ENCODE peak calls at places on chromosome 14, in nine cellular contexts. Z is lower lobe of right lung; H is RWPE1; E is Panc1; A is SJCRH30; Y is A549; K is CD4-positive, alpha-beta T cell; T is naive thymus-derived CD4-positive, alpha-beta T cell; V is ovary. X is an unnamed sample.

GRCh38 chr14:99194736-99195135 is 77.3 kb downstream of the BCL11B start:
- DNase-seq in Z (no peak), H (no peak), E (no peak), A (no peak), Y (no peak), K (no peak), T (no peak), V (no peak), X (no peak)

GRCh38 chr14:98167702-98168101 is 1104.3 kb downstream of the BCL11B start:
- DNase-seq in Z (no peak), H (no peak), E (no peak), A (no peak), Y (no peak), K (no peak), T (no peak), V (no peak), X (no peak)

GRCh38 chr14:23052182-23052623 is 5.1 kb downstream of the CDH24 start:
- DNase-seq in Z (no peak), H (no peak), E (no peak), A (no peak), Y (no peak), K (no peak), T (no peak), V (no peak), X (no peak)

GRCh38 chr14:81509838-81510452 is 23.7 kb downstream of the SEL1L start:
- DNase-seq in Z (no peak), H (no peak), E (no peak), A (peak), Y (no peak), K (no peak), T (no peak), V (no peak), X (no peak)

GRCh38 chr14:51581017-51581881 is 70.5 kb upstream of the FRMD6 start:
- DNase-seq in Z (no peak), H (no peak), E (no peak), A (no peak), Y (no peak), K (no peak), T (no peak), V (no peak), X (peak)

GRCh38 chr14:104109121-104109541 is 23.6 kb downstream of the ASPG start:
- DNase-seq in Z (no peak), H (no peak), E (no peak), A (no peak), Y (no peak), K (no peak), T (no peak), V (no peak), X (no peak)

GRCh38 chr14:89212386-89213235 is 204.4 kb downstream of the FOXN3 start:
- DNase-seq in Z (no peak), H (no peak), E (no peak), A (no peak), Y (no peak), K (no peak), T (no peak), V (no peak), X (no peak)

GRCh38 chr14:95023886-95024285 is 133.4 kb downstream of the DICER1 start:
- DNase-seq in Z (no peak), H (no peak), E (no peak), A (peak), Y (no peak), K (no peak), T (no peak), V (no peak), X (no peak)

GRCh38 chr14:67547224-67547780 is 14.2 kb downstream of the PLEKHH1 start:
- DNase-seq in Z (no peak), H (no peak), E (no peak), A (no peak), Y (no peak), K (no peak), T (no peak), V (no peak), X (no peak)

GRCh38 chr14:63292805-63293204 is 25.9 kb downstream of the GPHB5 start:
- DNase-seq in Z (no peak), H (no peak), E (no peak), A (no peak), Y (no peak), K (no peak), T (no peak), V (no peak), X (no peak)

GRCh38 chr14:63297387-63297786 is 21.3 kb downstream of the GPHB5 start:
- DNase-seq in Z (no peak), H (no peak), E (no peak), A (no peak), Y (no peak), K (no peak), T (no peak), V (no peak), X (no peak)

GRCh38 chr14:63290741-63291286 is 27.9 kb downstream of the GPHB5 start:
- DNase-seq in Z (no peak), H (no peak), E (no peak), A (no peak), Y (no peak), K (no peak), T (no peak), V (no peak), X (no peak)

GRCh38 chr14:63295991-63296630 is 22.6 kb downstream of the GPHB5 start:
- DNase-seq in Z (no peak), H (no peak), E (no peak), A (no peak), Y (no peak), K (no peak), T (no peak), V (no peak), X (no peak)

GRCh38 chr14:63295231-63295685 is 23.5 kb downstream of the GPHB5 start:
- DNase-seq in Z (no peak), H (no peak), E (no peak), A (no peak), Y (no peak), K (no peak), T (no peak), V (no peak), X (no peak)
- H3K27ac ChIP-seq in Z (peak), H (no peak), E (no peak), A (no peak), Y (no peak), K (no peak), T (no peak), V (no peak), X (no peak)

DNA sequence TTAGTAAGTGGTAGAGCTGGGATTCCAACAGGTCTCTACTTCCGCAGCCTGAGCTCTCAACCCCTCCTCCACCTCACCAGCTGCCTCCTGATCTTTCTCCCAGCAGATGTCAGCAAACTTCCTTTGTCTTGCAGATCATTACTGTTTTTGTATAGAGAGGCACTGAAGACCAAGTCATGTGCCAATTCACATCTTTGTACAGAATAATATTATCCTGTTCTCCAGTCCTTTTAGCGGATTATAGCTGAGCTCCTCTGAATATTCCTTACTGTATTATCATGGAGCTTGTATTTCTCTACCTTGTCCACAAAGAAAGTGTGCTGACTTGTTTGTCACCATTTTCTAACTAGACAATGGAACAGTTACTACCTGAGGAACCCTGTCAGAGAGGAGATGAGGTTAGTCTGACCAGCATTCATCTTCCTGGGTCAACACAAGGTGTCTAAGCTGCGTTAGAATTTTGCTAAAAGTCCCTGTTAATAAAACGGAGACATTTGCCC is 142.3 kb upstream of the ARHGAP5 start:
- DNase-seq in Z (no peak), H (peak), E (no peak), A (peak), Y (peak), K (no peak), T (peak), V (peak), X (no peak)
- H3K27ac ChIP-seq in Z (no peak), H (no peak), E (no peak), A (no peak), Y (peak), K (no peak), T (no peak), V (no peak), X (no peak)

DNA sequence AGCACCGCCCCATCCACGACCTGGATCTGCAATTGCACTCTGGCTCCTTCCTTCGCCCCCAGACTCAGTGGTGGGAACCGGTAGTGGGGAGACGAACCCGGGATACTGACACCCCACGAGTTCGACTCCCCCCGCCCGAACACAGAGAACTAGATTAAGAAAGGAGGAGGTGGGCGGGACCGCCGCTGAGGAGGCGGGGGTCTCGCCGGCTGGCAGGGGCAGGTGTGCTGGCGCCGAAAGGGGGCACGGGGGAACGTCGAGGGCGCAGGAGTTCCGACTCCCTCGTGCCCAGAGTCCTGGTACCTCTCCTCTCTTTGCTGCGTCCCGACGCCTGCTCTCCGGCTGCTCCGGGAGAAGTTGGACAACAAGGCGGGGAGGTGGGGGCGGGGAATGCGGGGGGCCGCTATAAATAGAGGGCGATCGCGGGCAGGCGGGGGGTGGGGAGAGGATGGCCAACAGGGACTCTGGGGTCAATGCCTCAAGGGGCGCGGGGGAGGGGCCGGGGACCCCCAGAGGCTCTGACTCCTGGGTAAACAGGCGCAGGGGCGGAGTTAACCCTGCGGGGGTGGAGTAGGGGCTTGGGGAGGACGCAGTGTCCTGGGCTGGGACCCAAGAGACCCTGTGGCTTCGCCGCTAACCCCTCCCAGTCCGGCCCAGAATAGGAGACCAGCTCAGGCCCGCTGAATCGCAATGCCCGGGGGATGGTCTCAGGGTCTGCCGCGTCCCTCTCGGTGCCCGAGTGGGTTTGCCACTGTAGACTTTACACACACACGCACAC is 702 bp upstream of the NDRG2 start:
- DNase-seq in Z (peak), H (no peak), E (no peak), A (peak), Y (no peak), K (no peak), T (no peak), V (peak), X (no peak)
- H3K27ac ChIP-seq in Z (peak), H (no peak), E (no peak), A (no peak), Y (peak), K (no peak), T (peak), V (peak), X (no peak)

GRCh38 chr14:96184737-96185136 is 19.9 kb upstream of the BDKRB2 start:
- DNase-seq in Z (no peak), H (no peak), E (no peak), A (no peak), Y (no peak), K (no peak), T (no peak), V (no peak), X (no peak)
- H3K27ac ChIP-seq in Z (no peak), H (no peak), E (no peak), A (no peak), Y (no peak), K (no peak), T (no peak), V (no peak), X (no peak)

GRCh38 chr14:36633580-36633979 is 28.1 kb upstream of the PAX9 start:
- DNase-seq in Z (no peak), H (no peak), E (no peak), A (no peak), Y (no peak), K (no peak), T (no peak), V (no peak), X (no peak)
- H3K27ac ChIP-seq in Z (no peak), H (no peak), E (no peak), A (no peak), Y (no peak), K (no peak), T (no peak), V (no peak), X (no peak)

DNA sequence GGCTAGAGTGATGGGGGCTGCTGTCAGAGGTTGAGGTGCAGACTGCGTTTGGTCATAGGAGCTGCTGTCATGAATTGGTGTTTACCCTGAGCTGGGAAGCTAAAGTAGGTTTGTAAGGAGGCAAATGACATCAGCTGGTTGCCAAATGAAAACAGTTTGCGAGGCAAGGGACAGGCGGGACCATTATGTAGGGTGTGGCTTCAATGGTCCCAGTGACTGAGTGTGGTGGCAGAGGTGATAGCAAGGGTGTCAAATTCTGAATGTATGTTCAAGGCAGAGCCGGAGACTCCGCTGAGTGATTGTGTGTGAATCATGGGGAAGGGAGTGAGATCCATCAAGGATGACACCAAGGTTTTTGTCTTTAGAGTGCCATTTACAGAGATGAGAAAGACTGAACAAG is 359.5 kb downstream of the VRK1 start:
- DNase-seq in Z (no peak), H (no peak), E (no peak), A (no peak), Y (no peak), K (no peak), T (no peak), V (no peak), X (no peak)
- H3K27ac ChIP-seq in Z (no peak), H (no peak), E (no peak), A (no peak), Y (no peak), K (no peak), T (no peak), V (no peak), X (no peak)

DNA sequence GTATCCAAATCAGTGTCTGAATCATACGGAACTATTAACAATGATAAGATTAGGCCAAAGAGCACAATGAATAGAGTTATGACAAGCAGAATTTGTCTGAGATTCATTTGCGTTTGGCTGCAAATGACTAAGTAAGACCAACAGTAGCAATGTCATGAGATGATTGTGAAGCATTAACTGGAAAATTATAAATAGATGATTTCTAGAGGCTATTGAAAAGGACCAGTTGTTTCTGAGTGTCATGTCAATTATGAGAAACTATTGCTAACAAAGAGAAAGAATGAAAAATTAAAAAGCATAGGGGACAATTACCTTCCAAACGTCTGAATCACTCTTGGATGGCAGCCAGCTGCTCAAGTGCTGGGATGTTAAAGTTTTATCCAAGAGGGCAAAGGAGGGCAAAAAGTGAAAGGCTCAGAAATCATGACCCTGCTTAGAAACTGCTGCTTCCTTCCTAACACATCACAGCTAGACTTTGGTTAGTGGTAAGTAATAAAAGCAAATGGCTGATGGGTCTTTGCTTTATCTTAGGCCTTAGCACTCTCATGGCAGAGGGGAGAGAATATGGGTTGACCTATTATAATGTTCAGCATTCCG is 89.0 kb downstream of the AKAP6 start:
- DNase-seq in Z (no peak), H (peak), E (no peak), A (peak), Y (no peak), K (no peak), T (no peak), V (peak), X (no peak)
- H3K27ac ChIP-seq in Z (no peak), H (no peak), E (no peak), A (peak), Y (peak), K (no peak), T (no peak), V (no peak), X (no peak)

DNA sequence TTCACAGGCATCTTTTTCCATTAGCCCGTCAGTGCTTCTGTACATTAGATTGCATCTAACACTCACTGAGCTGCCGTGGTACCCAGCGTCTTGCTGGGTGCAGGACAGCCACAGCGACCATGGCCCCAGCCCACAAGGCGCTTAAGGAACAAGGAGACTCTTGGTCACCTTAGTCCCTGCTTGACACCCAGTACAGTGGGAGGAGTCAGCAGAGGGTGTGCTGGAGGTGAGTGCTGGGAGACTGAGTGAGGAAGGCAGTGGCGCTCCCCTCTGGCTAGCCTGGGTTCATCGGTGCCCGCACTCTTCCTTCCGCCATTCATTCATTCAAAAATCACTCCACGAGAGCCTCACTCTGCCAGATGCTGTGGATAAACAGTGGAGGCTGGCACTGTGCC is 21.8 kb downstream of the FBLN5 start:
- DNase-seq in Z (no peak), H (no peak), E (no peak), A (no peak), Y (no peak), K (no peak), T (no peak), V (no peak), X (no peak)
- H3K27ac ChIP-seq in Z (no peak), H (peak), E (no peak), A (no peak), Y (no peak), K (no peak), T (no peak), V (no peak), X (no peak)

GRCh38 chr14:53048631-53049030 is 97.8 kb upstream of the FERMT2 start:
- DNase-seq in Z (no peak), H (no peak), E (no peak), A (no peak), Y (no peak), K (no peak), T (no peak), V (no peak), X (no peak)

GRCh38 chr14:53042480-53042879 is 91.6 kb upstream of the FERMT2 start:
- DNase-seq in Z (no peak), H (no peak), E (no peak), A (no peak), Y (no peak), K (no peak), T (no peak), V (no peak), X (no peak)

GRCh38 chr14:53044486-53044885 is 93.6 kb upstream of the FERMT2 start:
- DNase-seq in Z (no peak), H (no peak), E (no peak), A (no peak), Y (no peak), K (no peak), T (no peak), V (no peak), X (no peak)

GRCh38 chr14:53043107-53043704 is 92.4 kb upstream of the FERMT2 start:
- DNase-seq in Z (no peak), H (no peak), E (no peak), A (no peak), Y (no peak), K (no peak), T (no peak), V (peak), X (peak)

DNA sequence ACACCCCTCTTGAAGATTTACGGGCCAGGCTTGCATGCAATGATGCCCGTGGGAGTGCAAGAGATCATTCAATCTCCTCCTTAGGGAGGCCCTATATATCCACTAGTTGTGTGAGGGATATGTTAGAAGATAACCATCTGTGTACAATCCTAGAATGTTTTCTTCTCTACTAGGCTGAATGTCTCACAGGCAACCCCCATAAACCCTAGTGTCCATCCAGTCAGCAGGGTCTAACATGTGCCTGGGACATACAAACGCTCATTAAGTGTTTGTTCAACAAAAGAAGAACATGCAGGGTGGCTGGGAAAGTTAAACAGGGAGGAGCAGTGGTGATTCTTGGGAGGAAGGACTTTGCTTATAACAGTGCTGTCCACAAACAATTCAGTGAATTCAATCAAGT is 96.5 kb upstream of the FERMT2 start:
- DNase-seq in Z (no peak), H (no peak), E (no peak), A (no peak), Y (no peak), K (no peak), T (no peak), V (no peak), X (no peak)
- H3K27ac ChIP-seq in Z (no peak), H (no peak), E (no peak), A (no peak), Y (no peak), K (no peak), T (no peak), V (no peak), X (no peak)